ENCODE peak calls at places on chromosome 9, in five cellular contexts. Y, V, E, X and D are unnamed samples.

GRCh38 chr9:20111173-20111843 is 322.5 kb upstream of the SLC24A2 start:
- DNase-seq in V (no peak), Y (no peak), X (no peak), E (no peak), D (no peak)

GRCh38 chr9:1202512-1203285 is 152.5 kb downstream of the DMRT2 start:
- DNase-seq in X (no peak), Y (no peak), V (no peak), E (no peak), D (no peak)

GRCh38 chr9:128389395-128390149 is 18.4 kb downstream of the URM1 start:
- DNase-seq in X (no peak), Y (no peak), V (no peak), E (no peak), D (no peak)

GRCh38 chr9:135641047-135641446 is 1.7 kb upstream of the GLT6D1 start:
- DNase-seq in V (no peak), Y (no peak), X (no peak), E (no peak), D (no peak)

GRCh38 chr9:134633362-134634142 is 8.1 kb upstream of the COL5A1 start:
- DNase-seq in V (no peak), E (peak), X (no peak), Y (no peak), D (no peak)

GRCh38 chr9:87875839-87876545 is 6.7 kb upstream of the SPATA31E1 start:
- DNase-seq in E (no peak), X (no peak), V (no peak), Y (no peak), D (no peak)

GRCh38 chr9:125844611-125845010 is 97.4 kb downstream of the PBX3 start:
- DNase-seq in E (no peak), V (no peak), Y (no peak), X (no peak), D (no peak)

GRCh38 chr9:19431361-19432171 is 22.8 kb downstream of the ACER2 start:
- DNase-seq in X (no peak), E (no peak), V (no peak), Y (no peak), D (no peak)

GRCh38 chr9:3873818-3874217 is 348.0 kb upstream of the RFX3 start:
- DNase-seq in E (no peak), Y (no peak), V (no peak), X (no peak), D (no peak)

GRCh38 chr9:21402387-21403247 is 6.3 kb upstream of the IFNA8 start:
- DNase-seq in Y (no peak), V (no peak), E (no peak), X (no peak), D (no peak)

GRCh38 chr9:113712053-113712452 is 164.1 kb upstream of the ZNF618 start:
- DNase-seq in Y (no peak), E (no peak), X (no peak), V (no peak), D (no peak)

GRCh38 chr9:16321461-16322119 is 548.9 kb downstream of the BNC2 start:
- DNase-seq in X (no peak), E (no peak), V (no peak), Y (no peak), D (no peak)

GRCh38 chr9:91546574-91546973 is 122.9 kb upstream of the NFIL3 start:
- DNase-seq in E (no peak), V (no peak), X (no peak), Y (no peak), D (no peak)

GRCh38 chr9:136091582-136092352 is 3.3 kb downstream of the NACC2 start:
- DNase-seq in X (no peak), V (no peak), E (no peak), Y (no peak), D (no peak)

GRCh38 chr9:87656485-87656884 is 69.4 kb upstream of the CTSL start:
- DNase-seq in V (peak), X (no peak), Y (no peak), E (no peak), D (no peak)

GRCh38 chr9:72948906-72949582 is 3.8 kb downstream of the ALDH1A1 start:
- DNase-seq in V (no peak), E (no peak), X (no peak), Y (no peak), D (no peak)

GRCh38 chr9:99660191-99660636 is 161.5 kb upstream of the NR4A3 start:
- DNase-seq in X (no peak), V (no peak), Y (peak), E (no peak), D (no peak)

GRCh38 chr9:107007981-107008380 is 145.0 kb downstream of the ZNF462 start:
- DNase-seq in V (no peak), X (no peak), Y (no peak), E (no peak), D (no peak)

GRCh38 chr9:20604561-20604960 is 17.7 kb downstream of the MLLT3 start:
- DNase-seq in X (no peak), V (no peak), E (no peak), Y (no peak), D (no peak)

GRCh38 chr9:16787724-16788123 is 82.7 kb downstream of the BNC2 start:
- DNase-seq in E (no peak), Y (no peak), X (no peak), V (no peak), D (no peak)

GRCh38 chr9:124281934-124282351 is 24.2 kb downstream of the NEK6 start:
- DNase-seq in E (no peak), X (no peak), Y (no peak), V (no peak), D (no peak)

GRCh38 chr9:33374634-33375237 is 27.6 kb downstream of the AQP7 start:
- DNase-seq in Y (peak), X (no peak), E (peak), V (peak), D (peak)

GRCh38 chr9:75950983-75951382 is 60.5 kb downstream of the PCSK5 start:
- DNase-seq in V (no peak), X (no peak), E (no peak), Y (no peak), D (no peak)

GRCh38 chr9:84070590-84070989 is 90.0 kb downstream of the RMI1 start:
- DNase-seq in X (no peak), Y (no peak), V (no peak), E (no peak), D (no peak)

GRCh38 chr9:112401175-112401815 is 21.4 kb downstream of the HSDL2 start:
- DNase-seq in V (no peak), E (no peak), X (no peak), Y (no peak), D (no peak)

GRCh38 chr9:127779136-127779981 is 893 bp upstream of the SH2D3C start:
- DNase-seq in V (no peak), E (peak), X (no peak), Y (no peak), D (no peak)

GRCh38 chr9:69931340-69931739 is 110.7 kb downstream of the CFAP95 start:
- DNase-seq in Y (no peak), V (no peak), E (no peak), X (no peak), D (no peak)